ENCODE peak calls at places on chromosomes 11 and 22, in eight cellular contexts. One of them, this sample, is unnamed.
A peak's percentile ranks its signal among the peaks of the same experiment; 100 is the strongest.

GRCh38 chr11:19187880-19188279 is 13.9 kb downstream of the CSRP3 start:
- DNase-seq in OCI-LY7: no peak
- DNase-seq in GM23338: no peak
- DNase-seq in neural progenitor cell: peak; percentile 68
- DNase-seq in GM23248: no peak
- DNase-seq in PC-3: peak; percentile 11
- DNase-seq in SK-N-SH: no peak
- DNase-seq in hepatocyte: no peak
- DNase-seq in this sample: no peak

GRCh38 chr22:23894710-23895598 is 771 bp downstream of the MIF start:
- DNase-seq in neural progenitor cell: peak; percentile 90
- DNase-seq in SK-N-SH: peak; percentile 89
- DNase-seq in PC-3: peak; percentile 79
- DNase-seq in GM23248: peak; percentile 85
- DNase-seq in hepatocyte: peak; percentile 92
- DNase-seq in GM23338: peak; percentile 92
- DNase-seq in OCI-LY7: peak; percentile 88
- DNase-seq in this sample: peak; percentile 76

GRCh38 chr11:115159122-115159665 is 345.0 kb downstream of the CADM1 start:
- DNase-seq in SK-N-SH: no peak
- DNase-seq in OCI-LY7: peak; percentile 7
- DNase-seq in PC-3: no peak
- DNase-seq in hepatocyte: no peak
- DNase-seq in GM23248: no peak
- DNase-seq in GM23338: no peak
- DNase-seq in neural progenitor cell: no peak
- DNase-seq in this sample: no peak

GRCh38 chr11:69384548-69385465 is 90.9 kb downstream of the MYEOV start:
- DNase-seq in SK-N-SH: peak; percentile 14
- DNase-seq in OCI-LY7: no peak
- DNase-seq in PC-3: no peak
- DNase-seq in GM23248: no peak
- DNase-seq in GM23338: no peak
- DNase-seq in neural progenitor cell: no peak
- DNase-seq in hepatocyte: no peak
- DNase-seq in this sample: no peak

GRCh38 chr11:2445107-2445947 is 519 bp downstream of the KCNQ1 start:
- DNase-seq in OCI-LY7: no peak
- DNase-seq in GM23338: peak; percentile 47
- DNase-seq in GM23248: no peak
- DNase-seq in PC-3: no peak
- DNase-seq in SK-N-SH: no peak
- DNase-seq in neural progenitor cell: peak; percentile 36
- DNase-seq in hepatocyte: no peak
- DNase-seq in this sample: no peak

GRCh38 chr11:61138940-61139339 is 22.3 kb downstream of the VPS37C start:
- DNase-seq in neural progenitor cell: no peak
- DNase-seq in GM23248: peak; percentile 81
- DNase-seq in SK-N-SH: no peak
- DNase-seq in hepatocyte: no peak
- DNase-seq in GM23338: no peak
- DNase-seq in PC-3: no peak
- DNase-seq in OCI-LY7: no peak
- DNase-seq in this sample: no peak

GRCh38 chr22:36405671-36406070 is 17.9 kb upstream of the MYH9 start:
- DNase-seq in PC-3: peak; percentile 37
- DNase-seq in OCI-LY7: peak; percentile 88
- DNase-seq in SK-N-SH: no peak
- DNase-seq in GM23338: no peak
- DNase-seq in GM23248: peak; percentile 63
- DNase-seq in neural progenitor cell: no peak
- DNase-seq in hepatocyte: no peak
- DNase-seq in this sample: no peak

GRCh38 chr11:73242291-73243092 is 24.4 kb downstream of the P2RY2 start:
- DNase-seq in SK-N-SH: peak; percentile 88
- DNase-seq in hepatocyte: peak; percentile 85
- DNase-seq in GM23248: peak; percentile 85
- DNase-seq in OCI-LY7: peak; percentile 79
- DNase-seq in GM23338: peak; percentile 90
- DNase-seq in PC-3: peak; percentile 74
- DNase-seq in neural progenitor cell: peak; percentile 83
- DNase-seq in this sample: peak; percentile 65

GRCh38 chr11:46541593-46542371 is 52.0 kb downstream of the AMBRA1 start:
- DNase-seq in PC-3: no peak
- DNase-seq in GM23338: no peak
- DNase-seq in GM23248: no peak
- DNase-seq in neural progenitor cell: no peak
- DNase-seq in hepatocyte: no peak
- DNase-seq in OCI-LY7: no peak
- DNase-seq in SK-N-SH: no peak
- DNase-seq in this sample: no peak

GRCh38 chr11:124758355-124759267 is 3.5 kb downstream of the ESAM start:
- DNase-seq in GM23338: peak; percentile 98
- DNase-seq in PC-3: peak; percentile 51
- DNase-seq in hepatocyte: peak; percentile 94
- DNase-seq in GM23248: peak; percentile 80
- DNase-seq in neural progenitor cell: peak; percentile 94
- DNase-seq in SK-N-SH: peak; percentile 89
- DNase-seq in OCI-LY7: peak; percentile 79
- DNase-seq in this sample: peak; percentile 59

GRCh38 chr11:65643971-65644370 is 6.1 kb downstream of the SIPA1 start:
- DNase-seq in neural progenitor cell: no peak
- DNase-seq in GM23338: peak; percentile 73
- DNase-seq in GM23248: no peak
- DNase-seq in PC-3: peak; percentile 22
- DNase-seq in OCI-LY7: no peak
- DNase-seq in hepatocyte: peak; percentile 49
- DNase-seq in SK-N-SH: no peak
- DNase-seq in this sample: no peak

GRCh38 chr11:2699185-2699530 is 636 bp downstream of the KCNQ1OT1 start:
- DNase-seq in SK-N-SH: peak; percentile 57
- DNase-seq in GM23338: peak; percentile 37
- DNase-seq in hepatocyte: no peak
- DNase-seq in GM23248: peak; percentile 61
- DNase-seq in neural progenitor cell: no peak
- DNase-seq in PC-3: peak; percentile 11
- DNase-seq in OCI-LY7: peak; percentile 15
- DNase-seq in this sample: no peak

GRCh38 chr11:30454108-30454507 is 131.2 kb downstream of the ARL14EP start:
- DNase-seq in hepatocyte: no peak
- DNase-seq in GM23248: no peak
- DNase-seq in PC-3: no peak
- DNase-seq in SK-N-SH: no peak
- DNase-seq in neural progenitor cell: no peak
- DNase-seq in OCI-LY7: peak; percentile 2
- DNase-seq in GM23338: no peak
- DNase-seq in this sample: no peak

GRCh38 chr11:66172146-66172545 is 96.3 kb upstream of the RAB1B start:
- DNase-seq in neural progenitor cell: no peak
- DNase-seq in PC-3: no peak
- DNase-seq in hepatocyte: peak; percentile 31
- DNase-seq in SK-N-SH: no peak
- DNase-seq in GM23338: no peak
- DNase-seq in GM23248: peak; percentile 82
- DNase-seq in OCI-LY7: no peak
- DNase-seq in this sample: peak; percentile 35

GRCh38 chr11:92136792-92137191 is 87.8 kb upstream of the FAT3 start:
- DNase-seq in hepatocyte: peak; percentile 13
- DNase-seq in GM23248: no peak
- DNase-seq in OCI-LY7: no peak
- DNase-seq in GM23338: peak; percentile 65
- DNase-seq in SK-N-SH: no peak
- DNase-seq in PC-3: peak; percentile 51
- DNase-seq in neural progenitor cell: peak; percentile 40
- DNase-seq in this sample: no peak

GRCh38 chr22:42696331-42696967 is 24.2 kb downstream of the A4GALT start:
- DNase-seq in PC-3: no peak
- DNase-seq in GM23338: no peak
- DNase-seq in hepatocyte: no peak
- DNase-seq in OCI-LY7: peak; percentile 88
- DNase-seq in GM23248: no peak
- DNase-seq in SK-N-SH: no peak
- DNase-seq in neural progenitor cell: no peak
- DNase-seq in this sample: no peak

GRCh38 chr22:21587803-21588611 is 20.5 kb downstream of the UBE2L3 start:
- DNase-seq in hepatocyte: no peak
- DNase-seq in GM23248: no peak
- DNase-seq in neural progenitor cell: no peak
- DNase-seq in OCI-LY7: peak; percentile 76
- DNase-seq in PC-3: no peak
- DNase-seq in GM23338: no peak
- DNase-seq in SK-N-SH: no peak
- DNase-seq in this sample: no peak

GRCh38 chr22:27820896-27821866 is 19.6 kb upstream of the MN1 start:
- DNase-seq in hepatocyte: no peak
- DNase-seq in neural progenitor cell: peak; percentile 57
- DNase-seq in GM23338: no peak
- DNase-seq in GM23248: peak; percentile 28
- DNase-seq in OCI-LY7: no peak
- DNase-seq in PC-3: no peak
- DNase-seq in SK-N-SH: peak; percentile 36
- DNase-seq in this sample: no peak

GRCh38 chr11:28169816-28170215 is 61.6 kb downstream of the METTL15 start:
- DNase-seq in PC-3: no peak
- DNase-seq in SK-N-SH: no peak
- DNase-seq in GM23248: peak; percentile 42
- DNase-seq in OCI-LY7: no peak
- DNase-seq in GM23338: no peak
- DNase-seq in hepatocyte: no peak
- DNase-seq in neural progenitor cell: no peak
- DNase-seq in this sample: no peak

DNA sequence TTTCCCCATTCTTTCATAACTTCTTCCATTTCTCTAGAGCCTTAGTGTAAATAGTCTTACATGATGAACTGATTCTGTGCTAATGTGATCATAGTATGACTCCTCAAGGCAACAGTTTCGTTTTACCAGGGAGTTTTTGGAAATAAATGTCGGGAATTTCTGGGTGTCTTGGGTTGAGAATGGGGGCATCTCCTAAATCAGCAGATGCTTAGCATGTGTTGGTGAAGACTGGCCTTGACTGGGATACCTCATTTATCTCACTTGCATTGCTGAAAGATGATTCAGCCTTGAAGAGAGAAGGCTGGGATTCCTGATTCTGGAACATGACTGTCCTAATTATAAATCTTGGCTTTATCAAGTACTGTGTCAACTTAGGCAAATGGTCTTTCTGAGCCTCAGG is 115.7 kb upstream of the C11orf87 start:
- DNase-seq in SK-N-SH: no peak
- DNase-seq in GM23248: peak; percentile 42
- DNase-seq in hepatocyte: no peak
- DNase-seq in GM23338: no peak
- DNase-seq in neural progenitor cell: no peak
- DNase-seq in PC-3: no peak
- DNase-seq in OCI-LY7: no peak
- DNase-seq in this sample: no peak
- TF ChIP-seq EZH2phosphoT487 in SK-N-SH: no peak
- TF ChIP-seq EZH2phosphoT487 in GM23248: no peak
- TF ChIP-seq EZH2phosphoT487 in hepatocyte: no peak
- TF ChIP-seq EZH2phosphoT487 in GM23338: no peak
- TF ChIP-seq EZH2phosphoT487 in neural progenitor cell: no peak
- TF ChIP-seq EZH2phosphoT487 in PC-3: no peak
- TF ChIP-seq EZH2phosphoT487 in OCI-LY7: no peak
- TF ChIP-seq EZH2phosphoT487 in this sample: no peak

GRCh38 chr11:113314389-113315301 is at the start of gene TTC12:
- DNase-seq in neural progenitor cell: peak; percentile 94
- DNase-seq in SK-N-SH: peak; percentile 97
- DNase-seq in GM23338: peak; percentile 98
- DNase-seq in OCI-LY7: peak; percentile 74
- DNase-seq in hepatocyte: peak; percentile 97
- DNase-seq in GM23248: peak; percentile 96
- DNase-seq in PC-3: peak; percentile 93
- DNase-seq in this sample: peak; percentile 73
- TF ChIP-seq EZH2phosphoT487 in neural progenitor cell: no peak
- TF ChIP-seq EZH2phosphoT487 in SK-N-SH: no peak
- TF ChIP-seq EZH2phosphoT487 in GM23338: no peak
- TF ChIP-seq EZH2phosphoT487 in OCI-LY7: no peak
- TF ChIP-seq EZH2phosphoT487 in hepatocyte: no peak
- TF ChIP-seq EZH2phosphoT487 in GM23248: no peak
- TF ChIP-seq EZH2phosphoT487 in PC-3: no peak
- TF ChIP-seq EZH2phosphoT487 in this sample: no peak

DNA sequence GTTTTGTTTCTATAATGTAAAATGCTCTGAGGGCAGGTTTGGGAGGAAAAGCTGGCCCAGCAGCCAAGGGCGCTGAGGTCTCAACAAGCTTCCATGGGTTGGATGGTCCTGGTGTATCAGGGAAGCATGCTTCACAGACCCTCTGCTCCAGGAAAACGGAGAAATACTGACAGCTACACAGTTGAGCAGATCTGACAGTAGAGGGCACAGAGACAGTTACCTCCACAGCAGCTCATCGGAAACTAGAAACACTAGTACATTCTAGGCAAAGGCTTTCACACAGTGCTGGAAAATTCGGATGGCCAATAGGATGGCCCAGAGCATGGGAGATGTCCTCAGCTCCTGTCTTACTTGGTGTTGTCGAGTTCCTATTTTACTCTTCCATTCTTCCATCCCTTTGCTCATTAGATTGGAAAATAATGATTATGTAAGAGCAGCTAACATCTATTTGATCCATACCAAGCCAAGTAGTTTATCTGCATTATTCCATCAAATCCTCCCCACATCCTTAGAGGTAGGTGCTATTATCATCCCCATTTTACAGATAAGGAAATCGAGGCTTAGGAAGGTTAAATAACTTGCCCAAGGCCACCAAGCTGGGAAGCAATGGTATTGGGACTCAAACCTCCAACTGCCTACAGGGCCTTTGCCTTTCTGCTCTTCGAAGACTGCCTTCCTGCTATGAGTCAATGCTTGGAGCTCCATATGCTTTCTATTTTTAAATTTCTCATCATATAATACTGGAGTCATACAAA is 28.3 kb downstream of the LMO2 start:
- DNase-seq in OCI-LY7: no peak
- DNase-seq in SK-N-SH: no peak
- DNase-seq in neural progenitor cell: no peak
- DNase-seq in GM23248: no peak
- DNase-seq in PC-3: no peak
- DNase-seq in hepatocyte: no peak
- DNase-seq in GM23338: no peak
- DNase-seq in this sample: no peak
- TF ChIP-seq EZH2phosphoT487 in OCI-LY7: no peak
- TF ChIP-seq EZH2phosphoT487 in SK-N-SH: no peak
- TF ChIP-seq EZH2phosphoT487 in neural progenitor cell: no peak
- TF ChIP-seq EZH2phosphoT487 in GM23248: no peak
- TF ChIP-seq EZH2phosphoT487 in PC-3: no peak
- TF ChIP-seq EZH2phosphoT487 in hepatocyte: no peak
- TF ChIP-seq EZH2phosphoT487 in GM23338: no peak
- TF ChIP-seq EZH2phosphoT487 in this sample: no peak

DNA sequence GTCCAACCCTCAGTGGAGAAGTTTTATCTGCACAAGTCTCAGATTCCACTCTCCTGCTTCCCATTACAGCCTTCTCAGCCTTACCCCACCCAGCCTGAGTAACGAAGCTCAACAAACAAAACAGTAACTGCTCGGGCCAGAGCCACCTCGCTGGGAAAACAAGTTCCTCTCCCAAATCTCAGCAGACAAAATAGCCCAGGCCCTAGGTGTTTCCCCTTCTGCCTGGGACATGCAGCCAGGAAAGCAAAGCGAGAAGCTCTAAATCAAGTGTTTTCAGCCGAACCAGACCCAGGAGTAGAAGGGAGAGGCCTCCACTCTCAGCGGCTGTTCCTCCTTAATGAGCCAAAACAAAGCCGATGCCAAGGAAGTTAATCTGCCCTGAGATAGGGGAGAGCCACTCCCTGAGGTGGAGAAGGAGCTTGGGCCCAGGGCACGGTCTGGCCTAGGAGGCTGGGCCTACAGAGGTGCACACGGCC is 44.0 kb downstream of the LIF start:
- DNase-seq in OCI-LY7: no peak
- DNase-seq in GM23248: peak; percentile 69
- DNase-seq in SK-N-SH: no peak
- DNase-seq in neural progenitor cell: peak; percentile 45
- DNase-seq in hepatocyte: peak; percentile 52
- DNase-seq in PC-3: peak; percentile 78
- DNase-seq in GM23338: no peak
- DNase-seq in this sample: no peak
- TF ChIP-seq EZH2phosphoT487 in OCI-LY7: no peak
- TF ChIP-seq EZH2phosphoT487 in GM23248: no peak
- TF ChIP-seq EZH2phosphoT487 in SK-N-SH: no peak
- TF ChIP-seq EZH2phosphoT487 in neural progenitor cell: no peak
- TF ChIP-seq EZH2phosphoT487 in hepatocyte: no peak
- TF ChIP-seq EZH2phosphoT487 in PC-3: no peak
- TF ChIP-seq EZH2phosphoT487 in GM23338: no peak
- TF ChIP-seq EZH2phosphoT487 in this sample: no peak

This sample was measured in HCT116.